ENCODE peak calls at places on chromosomes 7 and 10, in eight cellular contexts. G is HFF-Myc; V is left lung; H is neural crest cell; U is NB4; Y is gastrocnemius medialis; E is CD8-positive, alpha-beta T cell; W is neural progenitor cell. K is an unnamed sample.

GRCh38 chr7:23242935-23243334 is 3.6 kb upstream of the GPNMB start:
- DNase-seq in G (no peak), V (no peak), H (no peak), U (no peak), Y (no peak), E (no peak), W (no peak), K (no peak)

GRCh38 chr10:3710764-3711163 is 74.2 kb downstream of the KLF6 start:
- DNase-seq in G (no peak), V (no peak), H (no peak), U (no peak), Y (no peak), E (no peak), W (no peak), K (no peak)

GRCh38 chr7:131692131-131692960 is 135.9 kb upstream of the PODXL start:
- DNase-seq in G (peak; percentile 4), V (peak; percentile 83), H (peak; percentile 91), U (peak; percentile 69), Y (no peak), E (peak; percentile 23), W (peak; percentile 87), K (no peak)

GRCh38 chr10:132710036-132710686 is 75.8 kb downstream of the NKX6-2 start:
- DNase-seq in G (no peak), V (peak; percentile 71), H (no peak), U (no peak), Y (no peak), E (no peak), W (no peak), K (peak; percentile 36)

GRCh38 chr10:132506711-132507466 is 30.7 kb upstream of the INPP5A start:
- DNase-seq in G (peak; percentile 75), V (peak; percentile 50), H (no peak), U (no peak), Y (peak; percentile 82), E (no peak), W (no peak), K (no peak)

GRCh38 chr7:158257001-158257400 is 330.6 kb downstream of the PTPRN2 start:
- DNase-seq in G (no peak), V (peak; percentile 43), H (no peak), U (no peak), Y (no peak), E (no peak), W (no peak), K (peak; percentile 25)

GRCh38 chr7:155276800-155277375 is 20.8 kb upstream of the INSIG1 start:
- DNase-seq in G (no peak), V (no peak), H (no peak), U (no peak), Y (no peak), E (no peak), W (no peak), K (no peak)

GRCh38 chr7:77799078-77799964 is 748 bp downstream of the PHTF2 start:
- DNase-seq in G (no peak), V (peak; percentile 90), H (peak; percentile 58), U (peak; percentile 84), Y (peak; percentile 65), E (peak; percentile 23), W (peak; percentile 77), K (no peak)

GRCh38 chr7:112965506-112965905 is 121.1 kb downstream of the GPR85 start:
- DNase-seq in G (no peak), V (no peak), H (no peak), U (no peak), Y (no peak), E (no peak), W (no peak), K (no peak)

GRCh38 chr7:112969946-112970345 is 116.7 kb downstream of the GPR85 start:
- DNase-seq in G (no peak), V (no peak), H (no peak), U (no peak), Y (no peak), E (no peak), W (no peak), K (no peak)

DNA sequence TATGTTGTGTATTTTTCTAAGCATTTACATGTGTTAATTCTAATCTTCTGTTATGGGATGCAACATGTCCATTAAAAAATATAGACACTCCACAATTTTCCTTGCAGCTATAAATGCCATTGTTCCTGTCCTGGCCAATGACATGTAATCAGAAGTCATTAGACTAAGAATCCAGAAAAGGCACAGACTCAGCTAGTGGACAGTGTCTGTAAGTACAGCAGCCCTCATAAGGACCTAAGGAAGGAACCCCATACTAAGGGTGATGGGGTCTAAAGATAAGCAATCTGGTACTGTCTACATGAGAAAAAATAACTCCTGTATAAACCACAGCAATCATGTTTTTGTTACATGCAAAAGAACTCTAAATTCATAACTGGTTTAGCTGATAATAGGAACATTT is 115.9 kb downstream of the GPR85 start:
- DNase-seq in G (no peak), V (no peak), H (no peak), U (no peak), Y (no peak), E (no peak), W (no peak), K (no peak)
- TF ChIP-seq CTCF in G (no peak), V (no peak), H (peak; percentile 12), U (no peak), Y (no peak), E (no peak), W (peak; percentile 25), K (no peak)

GRCh38 chr10:16814081-16814480 is 3.1 kb downstream of the RSU1 start:
- DNase-seq in G (no peak), V (no peak), H (no peak), U (no peak), Y (no peak), E (no peak), W (no peak), K (no peak)

GRCh38 chr10:16809074-16809718 is 8.0 kb downstream of the RSU1 start:
- DNase-seq in G (no peak), V (no peak), H (peak; percentile 58), U (peak; percentile 53), Y (no peak), E (peak; percentile 55), W (peak; percentile 71), K (no peak)

GRCh38 chr10:16816142-16816541 is 1.1 kb downstream of the RSU1 start:
- DNase-seq in G (no peak), V (no peak), H (no peak), U (peak; percentile 16), Y (no peak), E (no peak), W (no peak), K (no peak)

GRCh38 chr10:16811292-16811691 is 5.9 kb downstream of the RSU1 start:
- DNase-seq in G (no peak), V (no peak), H (no peak), U (no peak), Y (no peak), E (no peak), W (no peak), K (no peak)

DNA sequence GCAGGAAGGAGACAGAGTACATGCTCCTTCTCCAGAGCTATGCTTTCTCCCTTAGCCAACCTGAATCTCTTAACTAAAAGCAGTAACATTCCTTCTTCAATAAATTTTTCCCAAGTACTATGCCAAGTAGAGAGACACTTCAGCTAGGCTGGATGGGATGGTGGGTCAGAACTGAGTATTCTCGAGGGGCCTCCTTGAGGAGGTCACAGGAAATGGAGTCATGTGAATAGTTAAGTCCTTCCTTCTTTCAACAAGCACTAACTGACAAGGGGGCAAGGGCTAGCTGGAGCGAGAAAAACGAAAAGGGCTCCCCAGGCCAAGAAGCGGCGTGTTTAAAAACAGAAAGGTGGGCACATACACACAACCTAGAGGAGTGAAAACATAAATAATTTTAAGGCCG is 5.5 kb downstream of the RSU1 start:
- DNase-seq in G (no peak), V (no peak), H (no peak), U (peak; percentile 36), Y (no peak), E (no peak), W (no peak), K (no peak)
- TF ChIP-seq CTCF in G (no peak), V (no peak), H (no peak), U (no peak), Y (no peak), E (no peak), W (no peak), K (no peak)

GRCh38 chr10:112303528-112303927 is 20.3 kb downstream of the TECTB start:
- DNase-seq in G (no peak), V (no peak), H (no peak), U (no peak), Y (no peak), E (no peak), W (no peak), K (no peak)

GRCh38 chr10:112311481-112311880 is 28.3 kb downstream of the TECTB start:
- DNase-seq in G (no peak), V (no peak), H (no peak), U (no peak), Y (no peak), E (no peak), W (no peak), K (no peak)

GRCh38 chr10:112313234-112313633 is 30.0 kb downstream of the TECTB start:
- DNase-seq in G (no peak), V (no peak), H (no peak), U (no peak), Y (no peak), E (no peak), W (no peak), K (no peak)

GRCh38 chr10:112304460-112304859 is 21.3 kb downstream of the TECTB start:
- DNase-seq in G (no peak), V (no peak), H (no peak), U (no peak), Y (no peak), E (no peak), W (no peak), K (no peak)

GRCh38 chr10:112307631-112308502 is 24.7 kb downstream of the TECTB start:
- DNase-seq in G (no peak), V (no peak), H (peak; percentile 28), U (peak; percentile 56), Y (no peak), E (peak; percentile 17), W (peak; percentile 73), K (no peak)
- TF ChIP-seq CTCF in G (peak; percentile 83), V (peak; percentile 67), H (peak; percentile 77), U (peak; percentile 86), Y (peak; percentile 83), E (peak; percentile 47), W (peak; percentile 88), K (peak; percentile 72)

GRCh38 chr10:121974019-121974534 is 940 bp downstream of the NSMCE4A start:
- DNase-seq in G (no peak), V (no peak), H (no peak), U (no peak), Y (no peak), E (no peak), W (no peak), K (no peak)

GRCh38 chr10:121976607-121977006 is 1.6 kb upstream of the NSMCE4A start:
- DNase-seq in G (no peak), V (no peak), H (no peak), U (no peak), Y (no peak), E (no peak), W (no peak), K (no peak)

GRCh38 chr10:121974535-121975294 is at the start of gene NSMCE4A:
- DNase-seq in G (no peak), V (peak; percentile 95), H (peak; percentile 76), U (peak; percentile 90), Y (peak; percentile 68), E (peak; percentile 73), W (peak; percentile 92), K (peak; percentile 59)

GRCh38 chr10:121978511-121978910 is 3.5 kb upstream of the NSMCE4A start:
- DNase-seq in G (no peak), V (peak; percentile 82), H (no peak), U (no peak), Y (no peak), E (no peak), W (no peak), K (no peak)

DNA sequence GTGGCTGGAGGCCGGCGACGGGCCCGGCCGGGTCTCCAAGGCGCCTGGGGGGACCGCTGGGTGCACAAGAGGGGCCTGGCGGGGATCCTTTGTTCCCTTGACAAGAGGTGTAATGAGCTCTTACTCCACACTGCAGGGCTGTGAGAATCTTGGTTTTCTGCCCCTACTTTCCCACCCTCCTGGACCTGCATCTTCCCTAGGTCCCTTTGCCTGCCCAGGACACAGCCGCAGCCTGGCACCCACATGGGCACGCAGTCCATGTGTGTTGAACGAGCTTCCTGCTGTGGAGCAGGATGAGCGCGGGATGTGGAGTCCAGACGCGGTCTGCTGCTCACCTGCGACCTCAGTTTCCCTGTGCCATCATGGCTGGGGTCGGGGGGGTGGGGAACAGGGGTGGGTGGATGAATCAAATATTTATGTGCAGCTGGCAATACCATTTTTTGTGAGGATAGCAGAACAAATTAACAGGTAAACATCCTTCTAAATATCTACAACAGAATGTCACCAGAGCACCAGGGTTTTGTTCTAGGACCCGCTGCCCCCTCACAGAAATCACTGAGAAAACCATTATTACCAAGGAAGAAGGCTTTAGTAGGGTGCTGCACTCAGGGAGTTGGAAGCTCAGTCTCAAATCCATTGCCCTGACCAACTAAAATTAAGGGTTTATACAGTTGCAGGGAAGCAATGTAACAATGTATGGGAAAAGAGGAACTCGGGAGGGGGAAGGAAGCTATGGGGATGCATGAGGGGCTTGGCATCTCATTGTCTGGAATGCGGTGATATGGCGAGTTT is 474 bp upstream of the NSMCE4A start:
- DNase-seq in G (no peak), V (no peak), H (no peak), U (peak; percentile 21), Y (no peak), E (no peak), W (peak; percentile 6), K (no peak)
- TF ChIP-seq CTCF in G (peak; percentile 62), V (peak; percentile 61), H (no peak), U (peak; percentile 60), Y (peak; percentile 20), E (no peak), W (no peak), K (peak; percentile 53)

K was measured in CD14-positive monocyte.